ENCODE peak calls at places on chromosomes 1 and 21, in five cellular contexts. N is GM06990, W is BJ, O is endodermal cell, J is GM12878. E is an unnamed sample. For H3K36me3, the result is how much of the 10 kb centered on the place peaks cover.

GRCh38 chr1:116474921-116475849 is 95.6 kb downstream of the CD58 start:
- DNase-seq in N (no peak), W (no peak), O (no peak), J (no peak), E (no peak)

GRCh38 chr1:109610609-109611307 is 8.7 kb downstream of the GNAT2 start:
- DNase-seq in N (no peak), W (no peak), O (peak), J (no peak), E (no peak)

GRCh38 chr1:68104155-68104554 is 53.7 kb upstream of the DIRAS3 start:
- DNase-seq in N (no peak), W (no peak), O (no peak), J (no peak), E (peak)

GRCh38 chr1:10835423-10836421 is 39.3 kb upstream of the CASZ1 start:
- DNase-seq in N (peak), W (no peak), O (peak), J (no peak), E (peak)

GRCh38 chr1:239677362-239677761 is 291.0 kb downstream of the CHRM3 start:
- DNase-seq in N (no peak), W (no peak), O (no peak), J (no peak), E (no peak)

GRCh38 chr1:57281324-57281723 is 142.5 kb downstream of the DAB1 start:
- DNase-seq in N (no peak), W (no peak), O (no peak), J (no peak), E (no peak)

GRCh38 chr1:202162049-202162417 is 1.6 kb upstream of the PTPN7 start:
- DNase-seq in N (peak), W (no peak), O (no peak), J (peak), E (no peak)

GRCh38 chr1:246139745-246140182 is 367.3 kb downstream of the SMYD3 start:
- DNase-seq in N (no peak), W (peak), O (no peak), J (no peak), E (no peak)

GRCh38 chr1:167825419-167826079 is 88.4 kb downstream of the ADCY10 start:
- DNase-seq in N (no peak), W (no peak), O (no peak), J (no peak), E (no peak)

GRCh38 chr21:25670726-25671125 is 31.7 kb downstream of the JAM2 start:
- DNase-seq in N (no peak), W (no peak), O (no peak), J (no peak), E (no peak)

GRCh38 chr1:244347942-244348341 is 103.8 kb downstream of the ADSS2 start:
- DNase-seq in N (no peak), W (peak), O (peak), J (no peak), E (no peak)

GRCh38 chr1:234866007-234866866 is 256.3 kb upstream of the IRF2BP2 start:
- DNase-seq in N (no peak), W (peak), O (peak), J (no peak), E (peak)

GRCh38 chr1:98086156-98086555 is 165.3 kb upstream of the DPYD start:
- DNase-seq in N (no peak), W (no peak), O (no peak), J (no peak), E (peak)

GRCh38 chr1:167757433-167758309 is 35.9 kb downstream of the MPZL1 start:
- DNase-seq in N (no peak), W (no peak), O (no peak), J (no peak), E (no peak)

GRCh38 chr1:186927884-186928283 is 99.1 kb downstream of the PLA2G4A start:
- DNase-seq in N (no peak), W (no peak), O (no peak), J (no peak), E (no peak)

GRCh38 chr1:210635108-210635507 is 306.4 kb downstream of the HHAT start:
- DNase-seq in N (no peak), W (no peak), O (no peak), J (no peak), E (no peak)

GRCh38 chr1:121558514-121558913 is 373.7 kb downstream of the SRGAP2C start:
- DNase-seq in N (no peak), W (peak), O (no peak), J (no peak), E (no peak)

GRCh38 chr1:113782451-113782850 is 23.2 kb upstream of the PHTF1 start:
- DNase-seq in N (no peak), W (no peak), O (no peak), J (no peak), E (no peak)

GRCh38 chr1:244662604-244663003 is 9.7 kb downstream of the DESI2 start:
- DNase-seq in N (no peak), W (no peak), O (no peak), J (no peak), E (no peak)

GRCh38 chr21:14215971-14216621 is at the start of gene RBM11:
- DNase-seq in N (peak), W (no peak), O (peak), J (no peak), E (peak)

GRCh38 chr1:36258960-36259344 is 34.7 kb downstream of the THRAP3 start:
- DNase-seq in N (no peak), W (no peak), O (no peak), J (no peak), E (no peak)

DNA sequence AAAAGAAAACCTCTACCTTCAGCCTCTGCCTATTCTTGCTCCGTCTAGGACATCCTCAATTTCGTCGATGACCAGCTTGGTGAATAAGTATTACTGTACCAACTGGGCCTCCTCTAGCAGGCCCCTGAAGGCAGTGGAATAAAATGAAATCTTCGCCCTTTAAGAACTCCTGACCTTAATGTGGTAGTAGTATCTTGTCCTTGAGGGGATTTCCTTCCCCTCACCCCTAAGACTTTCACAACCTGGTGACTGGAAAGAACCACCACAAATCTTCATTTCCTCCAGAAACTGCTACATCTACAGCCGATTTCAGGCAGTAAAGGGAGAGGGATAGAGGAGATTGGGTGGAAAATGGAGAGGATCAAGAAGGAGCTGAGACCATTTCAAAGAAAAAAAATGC is 1.6 kb upstream of the HAX1 start:
- DNase-seq in N (no peak), W (no peak), O (no peak), J (peak), E (no peak)
- H3K36me3 ChIP-seq in N (under half), W (under half), O (half or more), J (under half), E (under half)

DNA sequence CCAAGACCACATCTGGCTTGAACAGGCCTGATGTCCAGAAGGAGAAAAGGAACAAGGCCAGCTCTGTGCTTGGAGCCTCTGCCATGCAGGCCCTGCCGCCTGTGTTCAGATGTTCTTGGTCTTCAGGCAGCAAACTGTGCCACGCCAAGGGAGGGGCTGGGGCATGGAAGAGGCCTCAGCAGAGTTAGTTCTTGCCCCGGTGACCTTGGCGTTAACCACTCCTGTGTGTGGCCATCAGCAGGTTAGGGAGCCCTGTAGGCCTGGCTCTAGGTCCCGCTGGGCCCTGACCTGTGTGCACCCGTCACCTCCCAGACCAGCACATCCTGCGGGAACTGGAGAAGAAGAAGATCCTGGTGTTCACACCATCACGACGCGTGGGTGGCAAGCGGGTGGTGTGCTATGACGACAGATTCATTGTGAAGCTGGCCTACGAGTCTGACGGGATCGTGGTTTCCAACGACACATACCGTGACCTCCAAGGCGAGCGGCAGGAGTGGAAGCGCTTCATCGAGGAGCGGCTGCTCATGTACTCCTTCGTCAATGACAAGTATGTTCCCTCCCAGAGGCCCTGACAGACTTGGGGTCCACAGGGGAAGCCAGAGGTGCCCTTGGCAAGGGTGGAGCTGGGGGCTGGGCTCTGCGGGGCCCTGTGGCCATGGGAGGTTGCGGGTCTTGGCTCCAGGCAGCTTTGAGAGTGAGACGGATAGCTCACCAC is 7.1 kb downstream of the ZC3H12A start:
- DNase-seq in N (no peak), W (no peak), O (no peak), J (no peak), E (no peak)
- H3K36me3 ChIP-seq in N (half or more), W (under half), O (under half), J (under half), E (under half)

DNA sequence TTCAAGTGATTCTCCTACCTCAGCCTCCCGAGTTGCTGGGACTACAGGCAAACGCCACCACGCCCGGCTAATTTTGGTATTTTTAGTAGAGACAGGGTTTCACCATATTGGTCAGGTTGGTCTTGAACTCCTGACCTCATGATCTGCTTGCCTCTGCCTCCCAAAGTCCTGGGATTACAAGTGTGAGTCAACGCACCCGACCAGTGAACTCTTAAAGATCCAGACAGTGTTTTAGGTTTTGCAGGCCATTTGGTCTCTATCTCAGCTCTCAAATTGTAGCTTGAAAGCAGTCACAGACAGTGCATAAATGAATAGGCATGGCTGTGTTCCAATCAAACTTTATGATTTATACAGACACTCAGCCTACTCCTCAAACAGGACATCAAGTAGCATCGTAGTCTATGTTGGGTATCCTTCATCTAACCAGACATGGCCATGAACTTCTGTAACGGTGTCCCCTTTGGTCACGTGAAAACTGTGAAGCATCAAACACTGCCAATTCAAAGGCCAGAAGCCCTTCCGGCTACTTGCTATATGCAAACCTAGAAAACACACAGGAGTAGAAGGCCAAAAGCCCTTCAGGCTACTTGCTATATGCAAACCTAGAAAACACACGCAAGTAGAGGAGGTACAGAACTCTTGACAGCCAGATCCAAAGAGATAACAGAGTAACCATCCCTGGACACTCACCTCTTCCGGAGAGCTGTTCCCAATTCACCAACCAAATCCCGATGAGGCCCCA is 3.1 kb downstream of the FUCA1 start:
- DNase-seq in N (no peak), W (no peak), O (no peak), J (no peak), E (no peak)
- H3K36me3 ChIP-seq in N (under half), W (under half), O (under half), J (under half), E (under half)

DNA sequence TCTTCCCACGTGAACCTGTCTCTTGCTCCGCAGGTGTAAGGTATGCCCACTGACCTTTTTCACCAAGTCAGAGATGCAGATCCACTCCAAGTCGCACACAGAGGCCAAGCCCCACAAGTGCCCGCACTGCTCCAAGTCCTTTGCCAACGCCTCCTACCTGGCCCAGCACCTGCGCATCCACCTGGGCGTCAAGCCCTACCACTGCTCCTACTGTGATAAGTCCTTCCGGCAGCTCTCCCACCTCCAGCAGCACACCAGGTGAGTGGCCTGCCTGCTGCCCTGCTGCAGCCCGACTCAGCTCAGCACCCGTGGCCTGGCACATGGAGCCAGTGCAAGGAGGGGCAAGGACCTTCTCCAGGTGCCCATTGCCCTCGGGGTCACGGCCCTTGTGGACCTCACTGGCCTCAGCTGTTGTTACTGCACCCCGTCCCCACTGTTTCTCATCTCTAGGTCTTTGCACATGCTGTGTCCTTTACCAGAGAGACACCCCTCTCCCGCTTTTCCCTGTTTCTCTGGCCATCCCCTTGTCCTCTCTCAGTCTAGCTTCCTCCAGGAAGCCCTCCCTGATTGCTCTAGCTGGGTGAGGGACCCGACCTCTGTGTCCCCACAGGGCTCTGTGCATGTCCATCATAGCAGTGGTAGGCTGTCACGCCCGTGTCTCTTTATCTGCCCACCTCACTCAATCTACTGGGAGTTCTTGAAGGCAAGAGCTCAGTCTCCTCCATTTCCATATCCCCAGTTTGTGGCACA is 25.4 kb downstream of the ZNF362 start:
- DNase-seq in N (no peak), W (no peak), O (no peak), J (no peak), E (no peak)
- H3K36me3 ChIP-seq in N (under half), W (under half), O (half or more), J (under half), E (under half)

E was measured in cardiac muscle cell.